ENCODE peak calls at places on chromosomes 2 and 18, in five cellular contexts. One of them, this sample, is unnamed.
A peak's percentile ranks its signal among the peaks of the same experiment; 100 is the strongest.

GRCh38 chr2:133053541-133053940 is 383.5 kb upstream of the LYPD1 start:
- DNase-seq in upper lobe of left lung: no peak
- DNase-seq in activated T-cell treated with anti-CD3 and anti-CD28 coated beads for 1 hour: no peak
- DNase-seq in AML-193: no peak
- DNase-seq in prostate gland: no peak
- DNase-seq in this sample: no peak

GRCh38 chr2:70827388-70827787 is 7.0 kb upstream of the CLEC4F start:
- DNase-seq in upper lobe of left lung: peak; percentile 41
- DNase-seq in activated T-cell treated with anti-CD3 and anti-CD28 coated beads for 1 hour: no peak
- DNase-seq in AML-193: no peak
- DNase-seq in prostate gland: no peak
- DNase-seq in this sample: no peak

GRCh38 chr2:96267159-96267971 is 1.3 kb downstream of the CIAO1 start:
- DNase-seq in upper lobe of left lung: no peak
- DNase-seq in activated T-cell treated with anti-CD3 and anti-CD28 coated beads for 1 hour: peak; percentile 14
- DNase-seq in AML-193: no peak
- DNase-seq in prostate gland: no peak
- DNase-seq in this sample: no peak

GRCh38 chr2:199484927-199485326 is 27.2 kb upstream of the SATB2 start:
- DNase-seq in upper lobe of left lung: no peak
- DNase-seq in activated T-cell treated with anti-CD3 and anti-CD28 coated beads for 1 hour: no peak
- DNase-seq in AML-193: peak; percentile 17
- DNase-seq in prostate gland: no peak
- DNase-seq in this sample: no peak

GRCh38 chr2:69099541-69099940 is 86.6 kb downstream of the ANTXR1 start:
- DNase-seq in upper lobe of left lung: no peak
- DNase-seq in activated T-cell treated with anti-CD3 and anti-CD28 coated beads for 1 hour: no peak
- DNase-seq in AML-193: no peak
- DNase-seq in prostate gland: no peak
- DNase-seq in this sample: no peak

GRCh38 chr18:55280515-55280914 is 307.5 kb downstream of the TCF4 start:
- DNase-seq in upper lobe of left lung: no peak
- DNase-seq in activated T-cell treated with anti-CD3 and anti-CD28 coated beads for 1 hour: no peak
- DNase-seq in AML-193: no peak
- DNase-seq in prostate gland: no peak
- DNase-seq in this sample: no peak

GRCh38 chr18:40048886-40049650 is 1906.0 kb upstream of the PIK3C3 start:
- DNase-seq in upper lobe of left lung: no peak
- DNase-seq in activated T-cell treated with anti-CD3 and anti-CD28 coated beads for 1 hour: no peak
- DNase-seq in AML-193: no peak
- DNase-seq in prostate gland: no peak
- DNase-seq in this sample: no peak

GRCh38 chr2:232292395-232293154 is 86.0 kb upstream of the ALPP start:
- DNase-seq in upper lobe of left lung: no peak
- DNase-seq in activated T-cell treated with anti-CD3 and anti-CD28 coated beads for 1 hour: peak; percentile 37
- DNase-seq in AML-193: peak; percentile 54
- DNase-seq in prostate gland: no peak
- DNase-seq in this sample: no peak

GRCh38 chr18:79588636-79589481 is 90.7 kb upstream of the CTDP1 start:
- DNase-seq in upper lobe of left lung: peak; percentile 88
- DNase-seq in activated T-cell treated with anti-CD3 and anti-CD28 coated beads for 1 hour: no peak
- DNase-seq in AML-193: no peak
- DNase-seq in prostate gland: peak; percentile 50
- DNase-seq in this sample: peak; percentile 89

GRCh38 chr2:168169097-168169745 is 78.2 kb downstream of the STK39 start:
- DNase-seq in upper lobe of left lung: no peak
- DNase-seq in activated T-cell treated with anti-CD3 and anti-CD28 coated beads for 1 hour: no peak
- DNase-seq in AML-193: no peak
- DNase-seq in prostate gland: no peak
- DNase-seq in this sample: no peak

GRCh38 chr18:20971886-20972267 is 139.7 kb downstream of the ROCK1 start:
- DNase-seq in upper lobe of left lung: no peak
- DNase-seq in activated T-cell treated with anti-CD3 and anti-CD28 coated beads for 1 hour: no peak
- DNase-seq in AML-193: peak; percentile 10
- DNase-seq in prostate gland: no peak
- DNase-seq in this sample: no peak

GRCh38 chr18:23662309-23663263 is at the start of gene ANKRD29:
- DNase-seq in upper lobe of left lung: peak; percentile 93
- DNase-seq in activated T-cell treated with anti-CD3 and anti-CD28 coated beads for 1 hour: peak; percentile 25
- DNase-seq in AML-193: no peak
- DNase-seq in prostate gland: peak; percentile 15
- DNase-seq in this sample: no peak

GRCh38 chr2:241017228-241017940 is 19.0 kb downstream of the SNED1 start:
- DNase-seq in upper lobe of left lung: no peak
- DNase-seq in activated T-cell treated with anti-CD3 and anti-CD28 coated beads for 1 hour: no peak
- DNase-seq in AML-193: no peak
- DNase-seq in prostate gland: peak; percentile 2
- DNase-seq in this sample: no peak

GRCh38 chr18:79950440-79951341 is 762 bp downstream of the SLC66A2 start:
- DNase-seq in upper lobe of left lung: peak; percentile 93
- DNase-seq in activated T-cell treated with anti-CD3 and anti-CD28 coated beads for 1 hour: no peak
- DNase-seq in AML-193: peak; percentile 13
- DNase-seq in prostate gland: no peak
- DNase-seq in this sample: peak; percentile 73

GRCh38 chr2:144701259-144701658 is 181.3 kb upstream of the ZEB2 start:
- DNase-seq in upper lobe of left lung: no peak
- DNase-seq in activated T-cell treated with anti-CD3 and anti-CD28 coated beads for 1 hour: no peak
- DNase-seq in AML-193: no peak
- DNase-seq in prostate gland: no peak
- DNase-seq in this sample: no peak

GRCh38 chr2:55968931-55969330 is 45.3 kb upstream of the EFEMP1 start:
- DNase-seq in upper lobe of left lung: no peak
- DNase-seq in activated T-cell treated with anti-CD3 and anti-CD28 coated beads for 1 hour: no peak
- DNase-seq in AML-193: no peak
- DNase-seq in prostate gland: no peak
- DNase-seq in this sample: no peak

This sample was measured in suprapubic skin.